ENCODE peak calls at places on chromosomes 11 and 22, in eight cellular contexts. X is neuronal stem cell, T is GM12878, L is spleen, C is heart right ventricle, V is neural progenitor cell, F is small intestine, H is lung. I is an unnamed sample. For H3K4me1, the result is how much of the 10 kb centered on the place peaks cover.

GRCh38 chr11:69205929-69206612 is 50.3 kb downstream of the SMIM38 start:
- DNase-seq in X (no peak), T (no peak), L (peak), C (no peak), V (no peak), F (no peak), H (no peak), I (peak)

GRCh38 chr11:92852203-92852602 is 117.2 kb upstream of the MTNR1B start:
- DNase-seq in X (no peak), T (no peak), L (no peak), C (no peak), V (no peak), F (no peak), H (no peak), I (no peak)

GRCh38 chr22:22362939-22363338 is 118.4 kb downstream of the VPREB1 start:
- DNase-seq in X (no peak), T (no peak), L (no peak), C (no peak), V (no peak), F (no peak), H (no peak), I (no peak)

GRCh38 chr22:33891992-33892391 is 28.3 kb downstream of the LARGE1 start:
- DNase-seq in X (no peak), T (no peak), L (no peak), C (no peak), V (no peak), F (no peak), H (no peak), I (no peak)

GRCh38 chr11:62775646-62776045 is 4.5 kb downstream of the TAF6L start:
- DNase-seq in X (no peak), T (no peak), L (no peak), C (no peak), V (no peak), F (no peak), H (no peak), I (no peak)

GRCh38 chr11:100635194-100635593 is 51.9 kb upstream of the ARHGAP42 start:
- DNase-seq in X (no peak), T (no peak), L (no peak), C (no peak), V (no peak), F (no peak), H (no peak), I (no peak)

GRCh38 chr22:49738566-49738965 is 89.1 kb downstream of the BRD1 start:
- DNase-seq in X (no peak), T (no peak), L (no peak), C (no peak), V (no peak), F (no peak), H (no peak), I (no peak)

GRCh38 chr22:37753746-37754145 is 54.0 kb upstream of the GCAT start:
- DNase-seq in X (no peak), T (no peak), L (no peak), C (no peak), V (no peak), F (no peak), H (no peak), I (no peak)

GRCh38 chr11:43736502-43737193 is 56.1 kb downstream of the HSD17B12 start:
- DNase-seq in X (no peak), T (no peak), L (no peak), C (no peak), V (no peak), F (no peak), H (no peak), I (no peak)

GRCh38 chr11:1336836-1337646 is 27.6 kb upstream of the TOLLIP start:
- DNase-seq in X (no peak), T (no peak), L (peak), C (peak), V (peak), F (no peak), H (peak), I (no peak)

GRCh38 chr11:17686185-17686980 is 33.0 kb upstream of the MYOD1 start:
- DNase-seq in X (peak), T (no peak), L (no peak), C (no peak), V (peak), F (no peak), H (no peak), I (no peak)

GRCh38 chr22:35174398-35174797 is 82.9 kb upstream of the HMGXB4 start:
- DNase-seq in X (no peak), T (no peak), L (no peak), C (no peak), V (no peak), F (no peak), H (no peak), I (no peak)

GRCh38 chr11:68505596-68505995 is 45.0 kb downstream of the PPP6R3 start:
- DNase-seq in X (no peak), T (no peak), L (no peak), C (no peak), V (no peak), F (no peak), H (no peak), I (no peak)

GRCh38 chr11:12103411-12104225 is 6.8 kb upstream of the MICAL2 start:
- DNase-seq in X (no peak), T (no peak), L (no peak), C (no peak), V (no peak), F (no peak), H (peak), I (peak)

GRCh38 chr11:12106501-12106900 is 3.9 kb upstream of the MICAL2 start:
- DNase-seq in X (no peak), T (no peak), L (no peak), C (no peak), V (no peak), F (no peak), H (no peak), I (no peak)

GRCh38 chr11:12106101-12106500 is 4.3 kb upstream of the MICAL2 start:
- DNase-seq in X (no peak), T (no peak), L (no peak), C (no peak), V (no peak), F (no peak), H (no peak), I (no peak)

GRCh38 chr11:12102588-12103410 is 7.6 kb upstream of the MICAL2 start:
- DNase-seq in X (no peak), T (no peak), L (no peak), C (no peak), V (no peak), F (no peak), H (no peak), I (no peak)

GRCh38 chr11:12105471-12105870 is 4.9 kb upstream of the MICAL2 start:
- DNase-seq in X (no peak), T (no peak), L (no peak), C (no peak), V (no peak), F (no peak), H (no peak), I (peak)
- H3K4me1 ChIP-seq in X (under half), T (under half), L (under half), C (half or more), V (under half), F (under half), H (under half), I (under half)

DNA sequence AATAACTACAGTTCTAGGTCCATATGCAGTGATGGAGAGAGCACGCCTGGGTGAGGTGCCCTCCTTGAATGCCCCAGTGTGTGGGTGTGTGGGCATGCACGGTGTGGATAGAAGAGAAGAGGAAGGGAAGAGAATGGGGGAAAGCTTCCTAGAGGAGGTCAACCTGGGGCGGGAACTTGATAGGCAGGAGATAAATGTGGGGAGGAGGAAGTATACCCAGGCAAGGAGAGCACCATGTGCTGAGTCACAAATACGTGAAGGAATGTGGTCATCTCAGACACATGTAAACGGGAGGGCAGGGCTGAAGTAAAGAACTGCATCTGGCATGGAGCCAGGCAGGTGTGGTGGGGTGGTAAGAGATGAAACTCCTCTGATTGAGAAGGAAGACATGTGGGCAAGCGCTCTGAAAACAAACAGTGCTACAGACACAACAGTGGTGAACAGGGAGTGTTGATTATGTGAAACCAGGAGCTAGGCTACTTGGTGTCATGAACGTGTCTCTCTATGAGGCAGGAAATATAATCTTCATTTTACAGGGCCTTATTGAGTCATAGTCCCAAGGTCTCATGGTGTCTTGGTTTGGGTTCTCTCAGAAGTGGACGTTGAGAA is 61.5 kb upstream of the EED start:
- DNase-seq in X (no peak), T (peak), L (no peak), C (no peak), V (no peak), F (peak), H (no peak), I (no peak)
- H3K27ac ChIP-seq in X (no peak), T (no peak), L (no peak), C (no peak), V (no peak), F (peak), H (no peak), I (no peak)

GRCh38 chr11:131640320-131640719 is 269.9 kb downstream of the NTM start:
- DNase-seq in X (no peak), T (no peak), L (no peak), C (no peak), V (no peak), F (no peak), H (no peak), I (no peak)

GRCh38 chr11:131643171-131643570 is 272.8 kb downstream of the NTM start:
- DNase-seq in X (no peak), T (no peak), L (no peak), C (no peak), V (no peak), F (no peak), H (no peak), I (no peak)

GRCh38 chr11:131633978-131634377 is 263.6 kb downstream of the NTM start:
- DNase-seq in X (no peak), T (no peak), L (no peak), C (no peak), V (no peak), F (no peak), H (no peak), I (no peak)

GRCh38 chr11:131637469-131638175 is 267.2 kb downstream of the NTM start:
- DNase-seq in X (no peak), T (no peak), L (no peak), C (no peak), V (no peak), F (no peak), H (no peak), I (no peak)

DNA sequence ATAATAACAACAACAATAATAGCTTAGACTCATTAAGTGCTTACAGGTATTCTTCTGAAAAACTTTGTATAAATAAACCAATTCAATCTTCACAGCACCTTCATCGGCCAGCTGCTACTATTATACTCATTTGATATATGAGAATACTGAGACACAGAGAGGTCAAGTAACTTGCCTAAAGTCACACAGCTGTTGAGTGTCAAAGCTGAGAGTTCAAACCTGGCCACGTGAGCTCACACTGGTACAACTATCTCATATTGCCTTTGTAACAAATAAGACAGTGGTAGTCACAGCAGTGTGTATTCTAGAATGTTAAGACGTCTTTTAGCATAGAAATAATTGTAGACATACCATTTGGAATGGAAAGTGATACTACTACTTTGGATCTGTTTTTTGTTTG is 268.5 kb downstream of the NTM start:
- DNase-seq in X (no peak), T (no peak), L (no peak), C (no peak), V (no peak), F (no peak), H (no peak), I (no peak)
- H3K4me1 ChIP-seq in X (under half), T (under half), L (under half), C (under half), V (under half), F (under half), H (under half), I (under half)

GRCh38 chr11:126417463-126417862 is 62.0 kb downstream of the ST3GAL4 start:
- DNase-seq in X (no peak), T (no peak), L (no peak), C (no peak), V (no peak), F (no peak), H (no peak), I (no peak)
- H3K27ac ChIP-seq in X (no peak), T (no peak), L (peak), C (peak), V (no peak), F (no peak), H (no peak), I (peak)